ENCODE peak calls at places on chromosome 18, in nine cellular contexts. P, B, Y, W, A, S, R, T and N are unnamed samples.

GRCh38 chr18:74609535-74609934 is 11.9 kb downstream of the ZNF407 start:
- DNase-seq in P (no peak), B (no peak), Y (no peak), W (no peak), A (no peak), S (no peak), R (no peak), T (no peak), N (no peak)

GRCh38 chr18:54712315-54712714 is 116.0 kb upstream of the RAB27B start:
- DNase-seq in P (no peak), B (no peak), Y (peak), W (no peak), A (no peak), S (no peak), R (no peak), T (no peak), N (no peak)

GRCh38 chr18:398866-399637 is 101.4 kb downstream of the COLEC12 start:
- DNase-seq in P (no peak), B (no peak), Y (no peak), W (no peak), A (no peak), S (no peak), R (no peak), T (no peak), N (no peak)

GRCh38 chr18:68608861-68609465 is 105.9 kb downstream of the TMX3 start:
- DNase-seq in P (no peak), B (no peak), Y (no peak), W (no peak), A (no peak), S (no peak), R (no peak), T (no peak), N (no peak)

GRCh38 chr18:54613174-54613573 is 22.1 kb downstream of the DYNAP start:
- DNase-seq in P (no peak), B (no peak), Y (no peak), W (no peak), A (no peak), S (no peak), R (no peak), T (no peak), N (no peak)

GRCh38 chr18:36580874-36581750 is 247.7 kb downstream of the TPGS2 start:
- DNase-seq in P (no peak), B (no peak), Y (no peak), W (no peak), A (no peak), S (no peak), R (no peak), T (peak), N (no peak)

GRCh38 chr18:29749699-29750098 is 1292.8 kb downstream of the DSC3 start:
- DNase-seq in P (no peak), B (no peak), Y (no peak), W (peak), A (no peak), S (no peak), R (no peak), T (no peak), N (no peak)

GRCh38 chr18:45106331-45106774 is 425.7 kb downstream of the SETBP1 start:
- DNase-seq in P (peak), B (no peak), Y (no peak), W (no peak), A (no peak), S (no peak), R (no peak), T (no peak), N (no peak)

GRCh38 chr18:31648966-31649429 is 35.4 kb downstream of the B4GALT6 start:
- DNase-seq in P (no peak), B (no peak), Y (peak), W (peak), A (no peak), S (no peak), R (no peak), T (no peak), N (no peak)

GRCh38 chr18:37661061-37661460 is 95.5 kb upstream of the CELF4 start:
- DNase-seq in P (no peak), B (no peak), Y (no peak), W (no peak), A (no peak), S (no peak), R (no peak), T (no peak), N (no peak)

GRCh38 chr18:49026501-49027378 is 76.0 kb upstream of the SMAD7 start:
- DNase-seq in P (no peak), B (no peak), Y (no peak), W (peak), A (no peak), S (peak), R (no peak), T (peak), N (no peak)

GRCh38 chr18:31241900-31242409 is 76.0 kb upstream of the DSG1 start:
- DNase-seq in P (no peak), B (no peak), Y (peak), W (peak), A (no peak), S (no peak), R (no peak), T (peak), N (no peak)

GRCh38 chr18:76491436-76491800 is 3.6 kb downstream of the ZNF516 start:
- DNase-seq in P (peak), B (peak), Y (no peak), W (peak), A (peak), S (peak), R (peak), T (peak), N (peak)

GRCh38 chr18:67145586-67146292 is 370.8 kb downstream of the DSEL start:
- DNase-seq in P (no peak), B (no peak), Y (no peak), W (peak), A (no peak), S (no peak), R (no peak), T (no peak), N (no peak)

GRCh38 chr18:66900837-66901236 is 296.9 kb upstream of the CDH19 start:
- DNase-seq in P (no peak), B (no peak), Y (no peak), W (peak), A (no peak), S (no peak), R (no peak), T (no peak), N (no peak)

GRCh38 chr18:32093523-32093922 is 1.8 kb downstream of the RNF138 start:
- DNase-seq in P (no peak), B (no peak), Y (no peak), W (peak), A (no peak), S (no peak), R (no peak), T (no peak), N (no peak)

GRCh38 chr18:73945130-73945792 is 202.4 kb downstream of the FBXO15 start:
- DNase-seq in P (no peak), B (no peak), Y (no peak), W (no peak), A (no peak), S (no peak), R (no peak), T (no peak), N (no peak)

GRCh38 chr18:25516747-25517498 is 165.0 kb upstream of the ZNF521 start:
- DNase-seq in P (no peak), B (no peak), Y (no peak), W (no peak), A (no peak), S (no peak), R (no peak), T (no peak), N (no peak)
- H3K27ac ChIP-seq in P (no peak), B (no peak), Y (no peak), W (no peak), A (no peak), S (no peak), R (no peak), T (no peak), N (no peak)

GRCh38 chr18:9792565-9793226 is 84.6 kb downstream of the RAB31 start:
- DNase-seq in P (no peak), B (no peak), Y (no peak), W (no peak), A (no peak), S (no peak), R (no peak), T (no peak), N (no peak)

GRCh38 chr18:9802175-9802747 is 83.5 kb upstream of the TXNDC2 start:
- DNase-seq in P (no peak), B (no peak), Y (no peak), W (no peak), A (no peak), S (no peak), R (no peak), T (no peak), N (no peak)

GRCh38 chr18:9802774-9803697 is 82.7 kb upstream of the TXNDC2 start:
- DNase-seq in P (no peak), B (no peak), Y (no peak), W (no peak), A (no peak), S (no peak), R (no peak), T (no peak), N (no peak)

GRCh38 chr18:9796933-9797549 is 88.7 kb upstream of the TXNDC2 start:
- DNase-seq in P (no peak), B (peak), Y (no peak), W (no peak), A (no peak), S (no peak), R (no peak), T (no peak), N (no peak)
- H3K27ac ChIP-seq in P (no peak), B (no peak), Y (no peak), W (no peak), A (no peak), S (no peak), R (no peak), T (peak), N (peak)

GRCh38 chr18:2657788-2658458 is 2.4 kb downstream of the SMCHD1 start:
- DNase-seq in P (no peak), B (no peak), Y (no peak), W (peak), A (no peak), S (no peak), R (no peak), T (no peak), N (no peak)
- H3K27ac ChIP-seq in P (peak), B (no peak), Y (peak), W (peak), A (no peak), S (peak), R (peak), T (no peak), N (peak)

GRCh38 chr18:26549103-26549485 is 741 bp upstream of the KCTD1 start:
- DNase-seq in P (no peak), B (peak), Y (no peak), W (peak), A (peak), S (peak), R (peak), T (peak), N (peak)

GRCh38 chr18:26546170-26546874 is 2.0 kb downstream of the KCTD1 start:
- DNase-seq in P (no peak), B (no peak), Y (no peak), W (no peak), A (no peak), S (no peak), R (no peak), T (no peak), N (no peak)

GRCh38 chr18:26548144-26549102 is at the start of gene KCTD1:
- DNase-seq in P (peak), B (peak), Y (no peak), W (peak), A (peak), S (peak), R (peak), T (peak), N (peak)

GRCh38 chr18:26546875-26547301 is 1.5 kb downstream of the KCTD1 start:
- DNase-seq in P (no peak), B (no peak), Y (no peak), W (no peak), A (peak), S (no peak), R (no peak), T (no peak), N (no peak)

GRCh38 chr18:26547302-26548143 is 830 bp downstream of the KCTD1 start:
- DNase-seq in P (peak), B (peak), Y (peak), W (peak), A (peak), S (peak), R (peak), T (peak), N (peak)
- H3K27ac ChIP-seq in P (no peak), B (peak), Y (peak), W (peak), A (peak), S (no peak), R (peak), T (peak), N (peak)

GRCh38 chr18:13463526-13463925 is 245.0 kb downstream of the LDLRAD4 start:
- DNase-seq in P (no peak), B (no peak), Y (no peak), W (no peak), A (no peak), S (no peak), R (no peak), T (no peak), N (no peak)

GRCh38 chr18:13460946-13461345 is 242.4 kb downstream of the LDLRAD4 start:
- DNase-seq in P (no peak), B (no peak), Y (no peak), W (no peak), A (peak), S (no peak), R (no peak), T (no peak), N (no peak)

GRCh38 chr18:13462686-13463085 is 244.1 kb downstream of the LDLRAD4 start:
- DNase-seq in P (no peak), B (no peak), Y (no peak), W (no peak), A (no peak), S (peak), R (no peak), T (no peak), N (no peak)

GRCh38 chr18:13461936-13462335 is 243.4 kb downstream of the LDLRAD4 start:
- DNase-seq in P (no peak), B (no peak), Y (no peak), W (no peak), A (no peak), S (no peak), R (no peak), T (no peak), N (no peak)

DNA sequence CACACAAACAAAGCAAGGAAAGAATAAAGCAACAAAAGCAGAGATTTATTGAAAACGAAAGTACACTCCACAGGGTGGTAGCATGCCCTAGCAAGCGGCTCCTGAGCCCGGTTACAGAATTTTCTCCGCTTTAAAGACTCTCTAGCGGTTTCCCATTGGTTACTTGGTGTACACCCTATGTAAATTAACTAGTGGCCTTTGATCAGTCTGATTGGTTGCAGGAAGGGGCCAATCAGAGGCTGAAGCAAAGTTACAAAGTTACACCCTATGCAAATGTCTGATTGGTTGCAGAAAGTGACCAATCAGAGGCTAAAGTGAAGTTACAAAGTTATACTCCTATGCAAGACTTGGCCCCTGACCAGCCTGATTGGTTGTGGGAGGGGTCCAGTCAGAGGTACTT is 242.9 kb downstream of the LDLRAD4 start:
- DNase-seq in P (no peak), B (no peak), Y (no peak), W (no peak), A (no peak), S (no peak), R (no peak), T (no peak), N (no peak)
- H3K27ac ChIP-seq in P (no peak), B (no peak), Y (no peak), W (no peak), A (no peak), S (no peak), R (no peak), T (no peak), N (no peak)

GRCh38 chr18:58887613-58887963 is 22.9 kb downstream of the ZNF532 start:
- DNase-seq in P (no peak), B (peak), Y (no peak), W (no peak), A (no peak), S (peak), R (peak), T (peak), N (peak)
- H3K27ac ChIP-seq in P (no peak), B (peak), Y (no peak), W (peak), A (no peak), S (peak), R (peak), T (peak), N (peak)

GRCh38 chr18:51037230-51037629 is 7.2 kb downstream of the SMAD4 start:
- DNase-seq in P (no peak), B (no peak), Y (no peak), W (no peak), A (no peak), S (no peak), R (no peak), T (no peak), N (no peak)
- H3K27ac ChIP-seq in P (no peak), B (no peak), Y (no peak), W (no peak), A (no peak), S (no peak), R (no peak), T (no peak), N (no peak)

GRCh38 chr18:79955302-79956075 is 4.0 kb upstream of the SLC66A2 start:
- DNase-seq in P (no peak), B (no peak), Y (no peak), W (no peak), A (no peak), S (no peak), R (no peak), T (no peak), N (no peak)
- H3K27ac ChIP-seq in P (no peak), B (no peak), Y (no peak), W (peak), A (no peak), S (peak), R (no peak), T (no peak), N (no peak)

GRCh38 chr18:50742947-50743346 is 76.9 kb downstream of the MRO start:
- DNase-seq in P (no peak), B (no peak), Y (no peak), W (no peak), A (no peak), S (no peak), R (no peak), T (no peak), N (no peak)

GRCh38 chr18:50744253-50744652 is 75.6 kb downstream of the MRO start:
- DNase-seq in P (no peak), B (no peak), Y (no peak), W (no peak), A (no peak), S (no peak), R (no peak), T (no peak), N (no peak)

GRCh38 chr18:50748243-50749229 is 71.3 kb downstream of the MRO start:
- DNase-seq in P (no peak), B (no peak), Y (no peak), W (peak), A (no peak), S (no peak), R (no peak), T (no peak), N (no peak)

GRCh38 chr18:50747849-50748242 is 72.0 kb downstream of the MRO start:
- DNase-seq in P (no peak), B (no peak), Y (no peak), W (no peak), A (no peak), S (no peak), R (no peak), T (no peak), N (no peak)

GRCh38 chr18:50745946-50746345 is 73.9 kb downstream of the MRO start:
- DNase-seq in P (no peak), B (no peak), Y (no peak), W (no peak), A (no peak), S (no peak), R (no peak), T (no peak), N (no peak)
- H3K27ac ChIP-seq in P (no peak), B (no peak), Y (no peak), W (no peak), A (no peak), S (no peak), R (no peak), T (no peak), N (no peak)

GRCh38 chr18:3510896-3511295 is 60.9 kb downstream of the TGIF1 start:
- DNase-seq in P (no peak), B (no peak), Y (no peak), W (no peak), A (no peak), S (no peak), R (no peak), T (no peak), N (no peak)

GRCh38 chr18:3511980-3512379 is 62.0 kb downstream of the TGIF1 start:
- DNase-seq in P (peak), B (no peak), Y (peak), W (peak), A (no peak), S (no peak), R (no peak), T (no peak), N (no peak)

GRCh38 chr18:3508576-3509559 is 58.9 kb downstream of the TGIF1 start:
- DNase-seq in P (no peak), B (no peak), Y (no peak), W (no peak), A (no peak), S (no peak), R (no peak), T (no peak), N (no peak)

GRCh38 chr18:3513481-3513880 is 63.5 kb downstream of the TGIF1 start:
- DNase-seq in P (no peak), B (no peak), Y (no peak), W (no peak), A (no peak), S (no peak), R (no peak), T (no peak), N (no peak)

DNA sequence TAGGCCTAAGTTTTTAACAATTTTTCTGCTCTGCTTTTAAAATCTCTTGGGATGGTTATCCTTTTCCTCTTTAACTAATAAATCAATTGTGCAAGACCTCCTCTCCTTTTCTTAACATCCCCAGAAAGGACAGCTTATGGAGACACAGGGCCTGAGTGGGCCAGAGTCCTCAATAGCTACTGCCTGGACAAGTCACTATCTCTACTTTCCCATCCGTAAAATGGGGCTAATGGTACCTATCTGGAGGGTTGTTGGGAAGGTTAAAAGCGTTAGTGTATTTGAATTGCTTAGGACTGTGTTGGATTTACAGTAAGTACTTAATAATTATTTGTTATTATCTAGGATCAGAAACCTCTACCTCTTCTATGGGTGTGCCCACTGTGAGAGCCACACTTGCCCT is 60.1 kb downstream of the TGIF1 start:
- DNase-seq in P (no peak), B (no peak), Y (no peak), W (no peak), A (no peak), S (no peak), R (no peak), T (no peak), N (no peak)
- H3K27ac ChIP-seq in P (no peak), B (no peak), Y (no peak), W (no peak), A (no peak), S (no peak), R (no peak), T (no peak), N (no peak)